ENCODE peak calls at places on chromosome 2, in four cellular contexts. One of them, this sample, is unnamed.

GRCh38 chr2:27737676-27738348 is 33.7 kb upstream of the MRPL33 start:
- DNase-seq in heart left ventricle: peak
- DNase-seq in thoracic aorta: no peak
- DNase-seq in IMR-90: peak
- DNase-seq in this sample: no peak

GRCh38 chr2:151943461-151943860 is 115.2 kb upstream of the ARL5A start:
- DNase-seq in heart left ventricle: no peak
- DNase-seq in thoracic aorta: no peak
- DNase-seq in IMR-90: no peak
- DNase-seq in this sample: no peak

GRCh38 chr2:188248513-188248912 is 43.2 kb upstream of the GULP1 start:
- DNase-seq in heart left ventricle: no peak
- DNase-seq in thoracic aorta: no peak
- DNase-seq in IMR-90: no peak
- DNase-seq in this sample: no peak

GRCh38 chr2:111049792-111050640 is 70.7 kb upstream of the BCL2L11 start:
- DNase-seq in heart left ventricle: no peak
- DNase-seq in thoracic aorta: no peak
- DNase-seq in IMR-90: no peak
- DNase-seq in this sample: peak

GRCh38 chr2:185507703-185508102 is 230.9 kb upstream of the FSIP2 start:
- DNase-seq in heart left ventricle: no peak
- DNase-seq in thoracic aorta: no peak
- DNase-seq in IMR-90: no peak
- DNase-seq in this sample: no peak

GRCh38 chr2:224837558-224837957 is 121.4 kb upstream of the CCDC195 start:
- DNase-seq in heart left ventricle: no peak
- DNase-seq in thoracic aorta: no peak
- DNase-seq in IMR-90: peak
- DNase-seq in this sample: no peak

GRCh38 chr2:192190474-192190873 is 4.3 kb downstream of the TMEFF2 start:
- DNase-seq in heart left ventricle: no peak
- DNase-seq in thoracic aorta: no peak
- DNase-seq in IMR-90: peak
- DNase-seq in this sample: peak

GRCh38 chr2:190119257-190119656 is 56.7 kb upstream of the MSTN start:
- DNase-seq in heart left ventricle: peak
- DNase-seq in thoracic aorta: no peak
- DNase-seq in IMR-90: no peak
- DNase-seq in this sample: no peak

GRCh38 chr2:217058791-217059755 is 199.2 kb upstream of the TNP1 start:
- DNase-seq in heart left ventricle: no peak
- DNase-seq in thoracic aorta: no peak
- DNase-seq in IMR-90: no peak
- DNase-seq in this sample: no peak

GRCh38 chr2:240961878-240962277 is 36.5 kb upstream of the SNED1 start:
- DNase-seq in heart left ventricle: no peak
- DNase-seq in thoracic aorta: no peak
- DNase-seq in IMR-90: no peak
- DNase-seq in this sample: no peak

GRCh38 chr2:23597687-23598086 is 212.7 kb downstream of the KLHL29 start:
- DNase-seq in heart left ventricle: no peak
- DNase-seq in thoracic aorta: no peak
- DNase-seq in IMR-90: no peak
- DNase-seq in this sample: no peak

GRCh38 chr2:108383146-108383830 is 5.5 kb downstream of the SULT1C4 start:
- DNase-seq in heart left ventricle: no peak
- DNase-seq in thoracic aorta: no peak
- DNase-seq in IMR-90: no peak
- DNase-seq in this sample: no peak

GRCh38 chr2:240570531-240571313 is 2.4 kb downstream of the RNPEPL1 start:
- DNase-seq in heart left ventricle: no peak
- DNase-seq in thoracic aorta: no peak
- DNase-seq in IMR-90: no peak
- DNase-seq in this sample: no peak

GRCh38 chr2:223674998-223675609 is 72.9 kb upstream of the SCG2 start:
- DNase-seq in heart left ventricle: no peak
- DNase-seq in thoracic aorta: no peak
- DNase-seq in IMR-90: peak
- DNase-seq in this sample: no peak
- TF ChIP-seq CTCF in heart left ventricle: no peak
- TF ChIP-seq CTCF in thoracic aorta: peak
- TF ChIP-seq CTCF in IMR-90: peak
- TF ChIP-seq CTCF in this sample: peak

DNA sequence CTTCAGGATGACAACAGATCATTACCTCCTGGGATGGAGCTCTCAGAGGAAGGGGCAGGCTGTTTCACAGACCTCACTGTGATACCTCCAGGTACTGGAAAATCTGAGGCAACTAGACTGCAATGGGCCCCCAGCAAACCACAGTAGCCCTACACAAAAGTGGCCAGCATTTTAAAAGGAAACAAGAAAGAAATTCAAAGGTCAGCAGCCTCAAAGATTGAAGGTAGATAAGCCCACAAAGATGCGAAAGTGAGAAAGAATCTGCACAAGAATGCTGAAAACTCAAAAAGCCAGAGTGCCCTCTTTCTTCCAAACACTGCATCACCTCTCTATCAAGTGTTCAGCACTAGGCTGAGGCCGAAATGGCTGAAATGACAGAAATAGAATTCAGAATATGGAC is 499.5 kb upstream of the CHAC2 start:
- DNase-seq in heart left ventricle: no peak
- DNase-seq in thoracic aorta: no peak
- DNase-seq in IMR-90: no peak
- DNase-seq in this sample: no peak
- TF ChIP-seq CTCF in heart left ventricle: peak
- TF ChIP-seq CTCF in thoracic aorta: no peak
- TF ChIP-seq CTCF in IMR-90: no peak
- TF ChIP-seq CTCF in this sample: no peak

GRCh38 chr2:208671312-208671711 is 264.7 kb downstream of the PTH2R start:
- DNase-seq in heart left ventricle: no peak
- DNase-seq in thoracic aorta: no peak
- DNase-seq in IMR-90: no peak
- DNase-seq in this sample: no peak

GRCh38 chr2:208673631-208674030 is 267.0 kb downstream of the PTH2R start:
- DNase-seq in heart left ventricle: no peak
- DNase-seq in thoracic aorta: no peak
- DNase-seq in IMR-90: no peak
- DNase-seq in this sample: no peak

GRCh38 chr2:208669394-208669793 is 262.8 kb downstream of the PTH2R start:
- DNase-seq in heart left ventricle: no peak
- DNase-seq in thoracic aorta: no peak
- DNase-seq in IMR-90: no peak
- DNase-seq in this sample: no peak
- TF ChIP-seq CTCF in heart left ventricle: no peak
- TF ChIP-seq CTCF in thoracic aorta: no peak
- TF ChIP-seq CTCF in IMR-90: no peak
- TF ChIP-seq CTCF in this sample: no peak

DNA sequence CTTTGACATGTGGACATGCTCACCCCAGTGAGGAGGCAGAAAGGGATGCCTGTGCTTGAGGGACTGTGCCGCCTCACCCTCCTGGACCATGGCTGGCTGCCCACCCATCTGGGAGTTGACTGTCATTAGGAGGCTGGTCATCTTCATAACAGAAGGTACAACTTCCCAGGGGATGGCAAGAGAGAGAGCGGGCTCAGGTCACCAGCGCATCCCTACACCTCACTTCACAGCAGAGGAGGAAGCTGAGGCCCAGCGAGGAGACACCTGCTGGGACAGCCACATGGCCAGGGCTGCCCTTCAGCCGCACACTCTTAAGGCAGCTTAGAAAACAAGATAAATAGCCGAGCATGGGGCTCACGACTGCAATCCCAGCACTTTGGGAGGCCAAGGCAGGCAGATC is 59.4 kb downstream of the ADCY3 start:
- DNase-seq in heart left ventricle: no peak
- DNase-seq in thoracic aorta: no peak
- DNase-seq in IMR-90: no peak
- DNase-seq in this sample: no peak
- TF ChIP-seq CTCF in heart left ventricle: no peak
- TF ChIP-seq CTCF in thoracic aorta: no peak
- TF ChIP-seq CTCF in IMR-90: no peak
- TF ChIP-seq CTCF in this sample: no peak

DNA sequence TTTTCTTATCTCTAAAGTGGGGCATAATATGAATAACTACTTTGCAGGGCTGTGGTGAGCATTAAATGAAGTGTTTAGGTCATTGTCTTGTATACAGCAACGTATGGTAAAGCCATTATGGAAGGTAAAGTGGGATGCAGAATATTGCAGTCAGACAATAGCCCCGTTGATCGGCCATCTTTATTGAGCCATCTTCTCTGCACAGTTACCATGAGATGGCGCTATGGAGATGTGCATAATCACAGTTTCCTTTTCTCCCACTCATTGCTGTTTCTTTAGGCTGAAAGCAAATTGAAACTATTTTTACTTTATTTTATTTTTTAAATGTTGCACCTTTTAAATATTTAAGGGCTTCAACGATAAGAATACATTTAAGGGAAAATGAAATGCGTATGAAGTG is 108.9 kb downstream of the THSD7B start:
- DNase-seq in heart left ventricle: no peak
- DNase-seq in thoracic aorta: no peak
- DNase-seq in IMR-90: no peak
- DNase-seq in this sample: peak
- TF ChIP-seq CTCF in heart left ventricle: no peak
- TF ChIP-seq CTCF in thoracic aorta: no peak
- TF ChIP-seq CTCF in IMR-90: no peak
- TF ChIP-seq CTCF in this sample: peak

This sample was measured in GM13977.